ENCODE peak calls at places on chromosomes 12 and 14, in five cellular contexts. One of them, this sample, is unnamed.

GRCh38 chr12:55729592-55730446 is 1.0 kb upstream of the CD63 start:
- DNase-seq in heart right ventricle: peak; percentile 94
- DNase-seq in stimulated activated CD8-positive, alpha-beta memory T cell treated with anti-CD3 and anti-CD28 coated beads, Interleukin-15, amount 100 ng/mL, for 24 hours: no peak
- DNase-seq in cardiac muscle cell: peak; percentile 84
- DNase-seq in fibroblast of the conjunctiva: no peak
- DNase-seq in this sample: peak; percentile 86

GRCh38 chr14:76782885-76783566 is 21.8 kb downstream of the VASH1 start:
- DNase-seq in heart right ventricle: no peak
- DNase-seq in stimulated activated CD8-positive, alpha-beta memory T cell treated with anti-CD3 and anti-CD28 coated beads, Interleukin-15, amount 100 ng/mL, for 24 hours: no peak
- DNase-seq in cardiac muscle cell: no peak
- DNase-seq in fibroblast of the conjunctiva: no peak
- DNase-seq in this sample: no peak

GRCh38 chr12:103840881-103841689 is at the start of gene NT5DC3:
- DNase-seq in heart right ventricle: peak; percentile 68
- DNase-seq in fibroblast of the conjunctiva: peak; percentile 67
- DNase-seq in cardiac muscle cell: peak; percentile 91
- DNase-seq in stimulated activated CD8-positive, alpha-beta memory T cell treated with anti-CD3 and anti-CD28 coated beads, Interleukin-15, amount 100 ng/mL, for 24 hours: peak; percentile 74
- DNase-seq in this sample: peak; percentile 49

GRCh38 chr12:131220007-131220685 is 266.4 kb downstream of the ADGRD1 start:
- DNase-seq in cardiac muscle cell: no peak
- DNase-seq in fibroblast of the conjunctiva: no peak
- DNase-seq in heart right ventricle: no peak
- DNase-seq in stimulated activated CD8-positive, alpha-beta memory T cell treated with anti-CD3 and anti-CD28 coated beads, Interleukin-15, amount 100 ng/mL, for 24 hours: no peak
- DNase-seq in this sample: no peak

GRCh38 chr12:108681317-108681716 is 47.6 kb upstream of the SELPLG start:
- DNase-seq in stimulated activated CD8-positive, alpha-beta memory T cell treated with anti-CD3 and anti-CD28 coated beads, Interleukin-15, amount 100 ng/mL, for 24 hours: no peak
- DNase-seq in heart right ventricle: no peak
- DNase-seq in cardiac muscle cell: no peak
- DNase-seq in fibroblast of the conjunctiva: no peak
- DNase-seq in this sample: no peak

GRCh38 chr12:116066381-116067230 is 210.9 kb downstream of the MED13L start:
- DNase-seq in stimulated activated CD8-positive, alpha-beta memory T cell treated with anti-CD3 and anti-CD28 coated beads, Interleukin-15, amount 100 ng/mL, for 24 hours: peak; percentile 3
- DNase-seq in heart right ventricle: peak; percentile 24
- DNase-seq in cardiac muscle cell: peak; percentile 67
- DNase-seq in fibroblast of the conjunctiva: peak; percentile 32
- DNase-seq in this sample: no peak

GRCh38 chr12:101351682-101352081 is 55.9 kb downstream of the ARL1 start:
- DNase-seq in fibroblast of the conjunctiva: no peak
- DNase-seq in cardiac muscle cell: no peak
- DNase-seq in stimulated activated CD8-positive, alpha-beta memory T cell treated with anti-CD3 and anti-CD28 coated beads, Interleukin-15, amount 100 ng/mL, for 24 hours: no peak
- DNase-seq in heart right ventricle: no peak
- DNase-seq in this sample: no peak

GRCh38 chr14:68968721-68969120 is 10.4 kb downstream of the ACTN1 start:
- DNase-seq in stimulated activated CD8-positive, alpha-beta memory T cell treated with anti-CD3 and anti-CD28 coated beads, Interleukin-15, amount 100 ng/mL, for 24 hours: no peak
- DNase-seq in cardiac muscle cell: no peak
- DNase-seq in heart right ventricle: no peak
- DNase-seq in fibroblast of the conjunctiva: no peak
- DNase-seq in this sample: no peak

GRCh38 chr12:125690841-125691240 is 625.6 kb downstream of the AACS start:
- DNase-seq in fibroblast of the conjunctiva: no peak
- DNase-seq in heart right ventricle: no peak
- DNase-seq in stimulated activated CD8-positive, alpha-beta memory T cell treated with anti-CD3 and anti-CD28 coated beads, Interleukin-15, amount 100 ng/mL, for 24 hours: no peak
- DNase-seq in cardiac muscle cell: no peak
- DNase-seq in this sample: no peak

GRCh38 chr12:121038861-121039654 is at the start of gene OASL:
- DNase-seq in heart right ventricle: peak; percentile 25
- DNase-seq in cardiac muscle cell: no peak
- DNase-seq in stimulated activated CD8-positive, alpha-beta memory T cell treated with anti-CD3 and anti-CD28 coated beads, Interleukin-15, amount 100 ng/mL, for 24 hours: no peak
- DNase-seq in fibroblast of the conjunctiva: peak; percentile 36
- DNase-seq in this sample: no peak

GRCh38 chr14:100106661-100107112 is 41.5 kb downstream of the EVL start:
- DNase-seq in cardiac muscle cell: no peak
- DNase-seq in heart right ventricle: peak; percentile 42
- DNase-seq in stimulated activated CD8-positive, alpha-beta memory T cell treated with anti-CD3 and anti-CD28 coated beads, Interleukin-15, amount 100 ng/mL, for 24 hours: no peak
- DNase-seq in fibroblast of the conjunctiva: no peak
- DNase-seq in this sample: no peak

This sample was measured in astrocyte of the cerebellum.